ENCODE peak calls at places on chromosome 3, in eight cellular contexts. V is NCI-H226, C is C1 segment of cervical spinal cord, K is A549, J is GM12865, A is HFF-Myc, T is ELR, N is endothelial cell. Y is an unnamed sample.

GRCh38 chr3:94395851-94396250 is 333.0 kb downstream of the NSUN3 start:
- DNase-seq in V (no peak), C (no peak), K (no peak), J (no peak), A (no peak), T (no peak), N (no peak), Y (no peak)

GRCh38 chr3:69671082-69671952 is 67.9 kb upstream of the MITF start:
- DNase-seq in V (no peak), C (peak), K (peak), J (peak), A (peak), T (peak), N (peak), Y (peak)

GRCh38 chr3:137808015-137808414 is 43.9 kb downstream of the SOX14 start:
- DNase-seq in V (no peak), C (no peak), K (no peak), J (no peak), A (no peak), T (no peak), N (no peak), Y (no peak)

GRCh38 chr3:55362206-55362960 is 124.7 kb downstream of the WNT5A start:
- DNase-seq in V (peak), C (no peak), K (no peak), J (no peak), A (no peak), T (peak), N (no peak), Y (no peak)

GRCh38 chr3:155572085-155572484 is 172.8 kb downstream of the PLCH1 start:
- DNase-seq in V (no peak), C (peak), K (no peak), J (no peak), A (no peak), T (no peak), N (no peak), Y (no peak)

GRCh38 chr3:137035631-137036030 is 77.8 kb downstream of the IL20RB start:
- DNase-seq in V (no peak), C (no peak), K (peak), J (peak), A (no peak), T (peak), N (peak), Y (peak)

GRCh38 chr3:16866447-16867025 is 18.2 kb upstream of the PLCL2 start:
- DNase-seq in V (peak), C (no peak), K (no peak), J (no peak), A (no peak), T (peak), N (no peak), Y (no peak)

GRCh38 chr3:120157113-120157512 is 62.9 kb upstream of the GSK3B start:
- DNase-seq in V (no peak), C (no peak), K (no peak), J (no peak), A (no peak), T (no peak), N (no peak), Y (no peak)

GRCh38 chr3:39146611-39147373 is 6.6 kb downstream of the CSRNP1 start:
- DNase-seq in V (peak), C (peak), K (peak), J (peak), A (peak), T (peak), N (no peak), Y (no peak)

GRCh38 chr3:120276767-120277166 is 8.3 kb downstream of the GPR156 start:
- DNase-seq in V (no peak), C (no peak), K (no peak), J (no peak), A (no peak), T (peak), N (no peak), Y (no peak)